ENCODE peak calls at places on chromosome 18, in ten cellular contexts. One of them, this sample, is unnamed.

GRCh38 chr18:70931942-70932814 is 643.3 kb downstream of the SOCS6 start:
- DNase-seq in NCI-H526: peak; percentile 18
- DNase-seq in RCC 7860: peak; percentile 10
- DNase-seq in heart left ventricle: no peak
- DNase-seq in NCI-H187 treated with DMSO at 0.1 percent for 48 hours: no peak
- DNase-seq in NAMALWA: peak; percentile 47
- DNase-seq in suprapubic skin: no peak
- DNase-seq in amniotic stem cell: peak; percentile 1
- DNase-seq in esophagus muscularis mucosa: no peak
- DNase-seq in mucosa of gallbladder: no peak
- DNase-seq in this sample: peak; percentile 28

GRCh38 chr18:2536493-2536892 is 34.8 kb downstream of the METTL4 start:
- DNase-seq in RCC 7860: no peak
- DNase-seq in suprapubic skin: no peak
- DNase-seq in heart left ventricle: no peak
- DNase-seq in mucosa of gallbladder: no peak
- DNase-seq in NCI-H526: no peak
- DNase-seq in NAMALWA: no peak
- DNase-seq in esophagus muscularis mucosa: no peak
- DNase-seq in amniotic stem cell: peak; percentile 55
- DNase-seq in NCI-H187 treated with DMSO at 0.1 percent for 48 hours: no peak
- DNase-seq in this sample: peak; percentile 94

GRCh38 chr18:9055185-9055584 is 47.3 kb upstream of the NDUFV2 start:
- DNase-seq in amniotic stem cell: peak; percentile 61
- DNase-seq in NCI-H526: no peak
- DNase-seq in NAMALWA: peak; percentile 15
- DNase-seq in heart left ventricle: no peak
- DNase-seq in mucosa of gallbladder: no peak
- DNase-seq in RCC 7860: peak; percentile 58
- DNase-seq in suprapubic skin: no peak
- DNase-seq in esophagus muscularis mucosa: no peak
- DNase-seq in NCI-H187 treated with DMSO at 0.1 percent for 48 hours: no peak
- DNase-seq in this sample: peak; percentile 46

GRCh38 chr18:77147418-77147852 is 14.9 kb upstream of the MBP start:
- DNase-seq in esophagus muscularis mucosa: no peak
- DNase-seq in NCI-H187 treated with DMSO at 0.1 percent for 48 hours: no peak
- DNase-seq in NCI-H526: peak; percentile 29
- DNase-seq in NAMALWA: no peak
- DNase-seq in suprapubic skin: no peak
- DNase-seq in RCC 7860: no peak
- DNase-seq in heart left ventricle: no peak
- DNase-seq in mucosa of gallbladder: no peak
- DNase-seq in amniotic stem cell: no peak
- DNase-seq in this sample: no peak

GRCh38 chr18:37457337-37457736 is 108.3 kb downstream of the CELF4 start:
- DNase-seq in suprapubic skin: no peak
- DNase-seq in RCC 7860: no peak
- DNase-seq in NAMALWA: no peak
- DNase-seq in amniotic stem cell: no peak
- DNase-seq in NCI-H187 treated with DMSO at 0.1 percent for 48 hours: no peak
- DNase-seq in mucosa of gallbladder: no peak
- DNase-seq in NCI-H526: no peak
- DNase-seq in heart left ventricle: no peak
- DNase-seq in esophagus muscularis mucosa: no peak
- DNase-seq in this sample: no peak

GRCh38 chr18:24170389-24170788 is 31.5 kb downstream of the CABYR start:
- DNase-seq in suprapubic skin: no peak
- DNase-seq in esophagus muscularis mucosa: no peak
- DNase-seq in mucosa of gallbladder: no peak
- DNase-seq in NCI-H526: no peak
- DNase-seq in heart left ventricle: no peak
- DNase-seq in amniotic stem cell: no peak
- DNase-seq in RCC 7860: no peak
- DNase-seq in NAMALWA: peak; percentile 27
- DNase-seq in NCI-H187 treated with DMSO at 0.1 percent for 48 hours: no peak
- DNase-seq in this sample: no peak

GRCh38 chr18:11327656-11328055 is 178.3 kb upstream of the PIEZO2 start:
- DNase-seq in suprapubic skin: no peak
- DNase-seq in NCI-H187 treated with DMSO at 0.1 percent for 48 hours: no peak
- DNase-seq in NCI-H526: no peak
- DNase-seq in mucosa of gallbladder: no peak
- DNase-seq in esophagus muscularis mucosa: no peak
- DNase-seq in heart left ventricle: no peak
- DNase-seq in amniotic stem cell: no peak
- DNase-seq in RCC 7860: no peak
- DNase-seq in NAMALWA: no peak
- DNase-seq in this sample: no peak

GRCh38 chr18:11004294-11004693 is 145.1 kb downstream of the PIEZO2 start:
- DNase-seq in esophagus muscularis mucosa: peak; percentile 78
- DNase-seq in suprapubic skin: no peak
- DNase-seq in heart left ventricle: no peak
- DNase-seq in NAMALWA: no peak
- DNase-seq in NCI-H526: no peak
- DNase-seq in mucosa of gallbladder: no peak
- DNase-seq in amniotic stem cell: no peak
- DNase-seq in NCI-H187 treated with DMSO at 0.1 percent for 48 hours: no peak
- DNase-seq in RCC 7860: peak; percentile 46
- DNase-seq in this sample: no peak

GRCh38 chr18:43396266-43396665 is 119.0 kb upstream of the SYT4 start:
- DNase-seq in esophagus muscularis mucosa: no peak
- DNase-seq in amniotic stem cell: no peak
- DNase-seq in suprapubic skin: no peak
- DNase-seq in NAMALWA: peak; percentile 44
- DNase-seq in heart left ventricle: no peak
- DNase-seq in NCI-H526: peak; percentile 2
- DNase-seq in mucosa of gallbladder: no peak
- DNase-seq in NCI-H187 treated with DMSO at 0.1 percent for 48 hours: no peak
- DNase-seq in RCC 7860: no peak
- DNase-seq in this sample: peak; percentile 2

GRCh38 chr18:77948571-77948970 is 698.9 kb downstream of the GALR1 start:
- DNase-seq in NAMALWA: no peak
- DNase-seq in NCI-H526: no peak
- DNase-seq in NCI-H187 treated with DMSO at 0.1 percent for 48 hours: no peak
- DNase-seq in heart left ventricle: no peak
- DNase-seq in suprapubic skin: no peak
- DNase-seq in mucosa of gallbladder: no peak
- DNase-seq in RCC 7860: no peak
- DNase-seq in amniotic stem cell: no peak
- DNase-seq in esophagus muscularis mucosa: no peak
- DNase-seq in this sample: no peak

GRCh38 chr18:79964330-79965118 is at the start of gene HSBP1L1:
- DNase-seq in NAMALWA: no peak
- DNase-seq in NCI-H526: peak; percentile 87
- DNase-seq in amniotic stem cell: no peak
- DNase-seq in mucosa of gallbladder: peak; percentile 62
- DNase-seq in suprapubic skin: peak; percentile 80
- DNase-seq in RCC 7860: peak; percentile 27
- DNase-seq in esophagus muscularis mucosa: no peak
- DNase-seq in NCI-H187 treated with DMSO at 0.1 percent for 48 hours: no peak
- DNase-seq in heart left ventricle: peak; percentile 74
- DNase-seq in this sample: no peak

GRCh38 chr18:10454800-10455550 is 540 bp downstream of the APCDD1 start:
- DNase-seq in mucosa of gallbladder: no peak
- DNase-seq in amniotic stem cell: no peak
- DNase-seq in esophagus muscularis mucosa: peak; percentile 91
- DNase-seq in NCI-H526: no peak
- DNase-seq in suprapubic skin: no peak
- DNase-seq in RCC 7860: no peak
- DNase-seq in heart left ventricle: no peak
- DNase-seq in NAMALWA: no peak
- DNase-seq in NCI-H187 treated with DMSO at 0.1 percent for 48 hours: no peak
- DNase-seq in this sample: no peak

GRCh38 chr18:394997-395383 is 105.5 kb downstream of the COLEC12 start:
- DNase-seq in mucosa of gallbladder: peak; percentile 23
- DNase-seq in RCC 7860: no peak
- DNase-seq in NAMALWA: no peak
- DNase-seq in amniotic stem cell: peak; percentile 37
- DNase-seq in NCI-H187 treated with DMSO at 0.1 percent for 48 hours: no peak
- DNase-seq in esophagus muscularis mucosa: no peak
- DNase-seq in NCI-H526: no peak
- DNase-seq in suprapubic skin: no peak
- DNase-seq in heart left ventricle: peak; percentile 39
- DNase-seq in this sample: no peak

GRCh38 chr18:37956020-37956419 is 390.4 kb upstream of the CELF4 start:
- DNase-seq in heart left ventricle: no peak
- DNase-seq in NCI-H526: no peak
- DNase-seq in suprapubic skin: no peak
- DNase-seq in mucosa of gallbladder: no peak
- DNase-seq in NAMALWA: no peak
- DNase-seq in esophagus muscularis mucosa: no peak
- DNase-seq in amniotic stem cell: no peak
- DNase-seq in NCI-H187 treated with DMSO at 0.1 percent for 48 hours: peak; percentile 20
- DNase-seq in RCC 7860: no peak
- DNase-seq in this sample: no peak

GRCh38 chr18:47248610-47249343 is 2.7 kb downstream of the SKOR2 start:
- DNase-seq in amniotic stem cell: no peak
- DNase-seq in suprapubic skin: no peak
- DNase-seq in heart left ventricle: no peak
- DNase-seq in RCC 7860: no peak
- DNase-seq in NCI-H526: no peak
- DNase-seq in esophagus muscularis mucosa: no peak
- DNase-seq in NCI-H187 treated with DMSO at 0.1 percent for 48 hours: no peak
- DNase-seq in NAMALWA: no peak
- DNase-seq in mucosa of gallbladder: no peak
- DNase-seq in this sample: no peak

GRCh38 chr18:26546875-26547301 is 1.5 kb downstream of the KCTD1 start:
- DNase-seq in heart left ventricle: no peak
- DNase-seq in NAMALWA: no peak
- DNase-seq in NCI-H526: peak; percentile 52
- DNase-seq in mucosa of gallbladder: no peak
- DNase-seq in suprapubic skin: no peak
- DNase-seq in amniotic stem cell: no peak
- DNase-seq in esophagus muscularis mucosa: no peak
- DNase-seq in NCI-H187 treated with DMSO at 0.1 percent for 48 hours: no peak
- DNase-seq in RCC 7860: no peak
- DNase-seq in this sample: no peak

GRCh38 chr18:31294199-31294747 is 23.7 kb upstream of the DSG1 start:
- DNase-seq in NAMALWA: no peak
- DNase-seq in heart left ventricle: no peak
- DNase-seq in suprapubic skin: no peak
- DNase-seq in mucosa of gallbladder: no peak
- DNase-seq in NCI-H526: no peak
- DNase-seq in esophagus muscularis mucosa: no peak
- DNase-seq in RCC 7860: no peak
- DNase-seq in amniotic stem cell: no peak
- DNase-seq in NCI-H187 treated with DMSO at 0.1 percent for 48 hours: no peak
- DNase-seq in this sample: no peak

GRCh38 chr18:35703043-35703688 is 121.6 kb downstream of the GALNT1 start:
- DNase-seq in NCI-H187 treated with DMSO at 0.1 percent for 48 hours: no peak
- DNase-seq in mucosa of gallbladder: no peak
- DNase-seq in NCI-H526: peak; percentile 6
- DNase-seq in NAMALWA: no peak
- DNase-seq in amniotic stem cell: no peak
- DNase-seq in RCC 7860: no peak
- DNase-seq in suprapubic skin: no peak
- DNase-seq in heart left ventricle: no peak
- DNase-seq in esophagus muscularis mucosa: no peak
- DNase-seq in this sample: no peak

GRCh38 chr18:65876310-65876709 is 125.5 kb downstream of the CDH7 start:
- DNase-seq in heart left ventricle: no peak
- DNase-seq in NCI-H187 treated with DMSO at 0.1 percent for 48 hours: no peak
- DNase-seq in RCC 7860: no peak
- DNase-seq in esophagus muscularis mucosa: no peak
- DNase-seq in mucosa of gallbladder: no peak
- DNase-seq in amniotic stem cell: no peak
- DNase-seq in suprapubic skin: no peak
- DNase-seq in NCI-H526: no peak
- DNase-seq in NAMALWA: no peak
- DNase-seq in this sample: no peak